ENCODE peak calls at places on chromosomes 1 and 21, in ten cellular contexts. I, L, C, Q, B, D, Z, Y, P and R are unnamed samples.

GRCh38 chr1:54884768-54885167 is 2.2 kb downstream of the DHCR24 start:
- DNase-seq in I (no peak), L (no peak), C (no peak), Q (no peak), B (no peak), D (no peak), Z (no peak), Y (no peak), P (no peak), R (no peak)

GRCh38 chr1:161440312-161440894 is 64.9 kb upstream of the FCGR2A start:
- DNase-seq in I (no peak), L (no peak), C (peak; percentile 53), Q (peak; percentile 44), B (peak; percentile 90), D (peak; percentile 43), Z (peak; percentile 87), Y (no peak), P (peak; percentile 88), R (peak; percentile 60)

GRCh38 chr21:43591468-43592050 is 67.7 kb downstream of the HSF2BP start:
- DNase-seq in I (no peak), L (no peak), C (no peak), Q (no peak), B (no peak), D (no peak), Z (no peak), Y (no peak), P (no peak), R (no peak)

GRCh38 chr1:189429610-189430009 is 1048.1 kb downstream of the BRINP3 start:
- DNase-seq in I (no peak), L (no peak), C (no peak), Q (no peak), B (peak; percentile 66), D (peak; percentile 12), Z (no peak), Y (no peak), P (peak; percentile 45), R (no peak)

GRCh38 chr1:109535971-109536491 is 3.6 kb upstream of the GPR61 start:
- DNase-seq in I (no peak), L (no peak), C (no peak), Q (no peak), B (no peak), D (no peak), Z (no peak), Y (no peak), P (no peak), R (no peak)

GRCh38 chr1:3909615-3910014 is 9.5 kb upstream of the C1orf174 start:
- DNase-seq in I (no peak), L (no peak), C (no peak), Q (no peak), B (no peak), D (no peak), Z (no peak), Y (no peak), P (peak; percentile 91), R (no peak)

GRCh38 chr1:205970486-205970885 is 27.2 kb upstream of the SLC26A9 start:
- DNase-seq in I (no peak), L (no peak), C (no peak), Q (no peak), B (no peak), D (no peak), Z (no peak), Y (no peak), P (no peak), R (peak; percentile 48)

GRCh38 chr21:42234464-42235241 is 15.7 kb downstream of the ABCG1 start:
- DNase-seq in I (no peak), L (no peak), C (peak; percentile 73), Q (peak; percentile 89), B (peak; percentile 87), D (peak; percentile 31), Z (peak; percentile 90), Y (no peak), P (peak; percentile 87), R (no peak)

GRCh38 chr1:232620356-232620841 is 9.5 kb downstream of the SIPA1L2 start:
- DNase-seq in I (peak; percentile 69), L (no peak), C (no peak), Q (no peak), B (no peak), D (peak; percentile 83), Z (no peak), Y (no peak), P (peak; percentile 69), R (peak; percentile 67)
- H3K4me3 ChIP-seq in I (no peak overlapping the region), L (peak overlapping the region; percentile 44), C (no peak overlapping the region), Q (no peak overlapping the region), B (no peak overlapping the region), D (no peak overlapping the region), Z (no peak overlapping the region), Y (no peak overlapping the region), P (peak overlapping the region; percentile 39), R (no peak overlapping the region)

GRCh38 chr1:24386241-24386640 is 27.3 kb downstream of the STPG1 start:
- DNase-seq in I (no peak), L (no peak), C (no peak), Q (no peak), B (no peak), D (no peak), Z (no peak), Y (no peak), P (no peak), R (peak; percentile 56)

GRCh38 chr1:24386931-24387330 is 26.7 kb downstream of the STPG1 start:
- DNase-seq in I (no peak), L (no peak), C (no peak), Q (no peak), B (no peak), D (no peak), Z (no peak), Y (no peak), P (no peak), R (no peak)

GRCh38 chr1:24384251-24385090 is 29.1 kb downstream of the STPG1 start:
- DNase-seq in I (no peak), L (no peak), C (no peak), Q (no peak), B (peak; percentile 76), D (peak; percentile 80), Z (no peak), Y (no peak), P (no peak), R (peak; percentile 64)

GRCh38 chr1:24383381-24383940 is 30.1 kb downstream of the STPG1 start:
- DNase-seq in I (no peak), L (no peak), C (no peak), Q (no peak), B (no peak), D (no peak), Z (no peak), Y (no peak), P (no peak), R (peak; percentile 85)

DNA sequence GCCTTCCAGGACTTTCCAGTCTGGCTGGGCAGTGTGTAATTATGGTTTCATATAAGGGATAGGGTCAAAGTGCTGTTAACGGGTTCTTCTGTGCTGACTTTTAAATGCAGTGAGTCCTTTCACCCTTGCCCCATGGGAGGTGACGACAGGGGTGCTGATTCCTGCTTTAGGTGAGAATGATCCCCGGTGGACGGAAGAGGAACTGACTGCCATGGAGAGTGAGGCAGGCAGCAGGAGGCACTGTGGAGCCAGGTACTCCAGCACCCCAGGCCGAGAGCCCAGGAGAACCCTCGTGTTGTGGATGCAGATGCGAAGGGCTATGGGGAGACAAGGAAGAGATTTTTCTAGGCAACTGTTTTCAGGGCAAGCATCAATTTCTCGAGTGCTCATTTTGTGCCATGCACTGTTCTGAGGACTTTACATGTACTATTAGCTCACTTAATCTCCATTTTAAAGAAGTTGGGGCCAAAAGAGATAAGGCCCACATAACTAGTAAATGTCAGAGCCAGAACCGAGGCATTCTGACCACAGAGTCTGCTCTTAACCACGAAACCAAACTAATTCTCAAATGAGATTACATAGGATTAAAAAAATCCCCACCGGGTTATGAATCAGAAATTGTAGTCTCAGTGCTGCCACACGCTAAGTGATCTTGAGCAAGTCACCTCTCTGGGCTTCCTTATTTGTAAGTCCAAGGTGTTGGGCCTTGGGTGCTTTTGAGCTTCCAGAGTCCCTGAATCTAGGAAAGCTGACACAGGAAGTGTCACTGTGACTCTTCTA is 28.2 kb downstream of the STPG1 start:
- DNase-seq in I (no peak), L (no peak), C (no peak), Q (peak; percentile 44), B (peak; percentile 49), D (peak; percentile 39), Z (peak; percentile 26), Y (no peak), P (peak; percentile 21), R (peak; percentile 62)
- TF ChIP-seq CTCF in I (no peak), L (no peak), C (no peak), Q (peak; percentile 75), B (peak; percentile 51), D (peak; percentile 60), Z (peak; percentile 76), Y (no peak), P (peak; percentile 79), R (peak; percentile 46)

DNA sequence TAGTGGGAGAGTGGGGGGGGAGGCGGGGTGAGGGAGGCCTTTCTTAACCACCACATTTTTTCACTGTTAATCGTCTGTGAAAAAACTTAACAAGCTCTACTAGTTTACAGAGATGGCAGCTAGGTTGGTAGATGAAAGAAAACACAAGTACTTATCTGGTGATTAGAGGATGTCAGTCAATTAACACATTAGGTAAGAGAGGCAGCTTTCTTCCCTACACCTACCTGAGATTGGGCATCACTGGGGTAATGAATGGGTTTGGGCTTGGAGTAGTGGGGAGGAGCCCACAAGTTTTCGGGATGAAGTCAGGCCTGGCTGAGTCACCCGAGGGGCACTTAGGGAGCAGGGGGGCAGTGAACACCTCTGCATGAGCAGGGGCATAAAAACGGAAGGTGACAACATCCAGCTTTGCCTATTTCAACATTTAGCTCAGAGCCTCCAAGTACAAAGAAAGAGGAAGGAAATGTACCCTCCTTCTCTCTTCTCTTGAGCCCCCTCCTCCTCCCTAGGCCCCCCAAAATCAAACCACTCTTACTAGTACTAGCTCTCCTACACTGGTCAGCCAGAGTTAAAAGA is 2.5 kb downstream of the LBR start:
- DNase-seq in I (no peak), L (no peak), C (no peak), Q (no peak), B (no peak), D (no peak), Z (no peak), Y (no peak), P (peak; percentile 31), R (peak; percentile 51)
- H3K4me3 ChIP-seq in I (no peak overlapping the region), L (no peak overlapping the region), C (no peak overlapping the region), Q (peak overlapping the region; percentile 80), B (peak overlapping the region; percentile 55), D (no peak overlapping the region), Z (peak overlapping the region; percentile 21), Y (no peak overlapping the region), P (peak overlapping the region; percentile 85), R (peak overlapping the region; percentile 13)

GRCh38 chr1:39130297-39130696 is 74.2 kb upstream of the MACF1 start:
- DNase-seq in I (no peak), L (no peak), C (no peak), Q (no peak), B (no peak), D (peak; percentile 87), Z (no peak), Y (no peak), P (no peak), R (peak; percentile 76)

GRCh38 chr1:39127513-39127912 is 77.0 kb upstream of the MACF1 start:
- DNase-seq in I (no peak), L (no peak), C (no peak), Q (no peak), B (no peak), D (peak; percentile 86), Z (no peak), Y (no peak), P (no peak), R (peak; percentile 68)

GRCh38 chr1:39128126-39128525 is 76.4 kb upstream of the MACF1 start:
- DNase-seq in I (no peak), L (no peak), C (no peak), Q (no peak), B (no peak), D (no peak), Z (no peak), Y (no peak), P (no peak), R (no peak)

GRCh38 chr1:39128959-39129358 is 75.5 kb upstream of the MACF1 start:
- DNase-seq in I (peak; percentile 79), L (no peak), C (no peak), Q (no peak), B (no peak), D (no peak), Z (no peak), Y (peak; percentile 82), P (no peak), R (no peak)

GRCh38 chr1:39129514-39129913 is 75.0 kb upstream of the MACF1 start:
- DNase-seq in I (no peak), L (no peak), C (no peak), Q (no peak), B (peak; percentile 16), D (peak; percentile 57), Z (no peak), Y (no peak), P (peak; percentile 13), R (peak; percentile 62)
- TF ChIP-seq CTCF in I (no peak), L (no peak), C (no peak), Q (no peak), B (peak; percentile 24), D (peak; percentile 56), Z (peak; percentile 30), Y (no peak), P (peak; percentile 49), R (peak; percentile 58)